ENCODE peak calls at places on chromosomes 5 and 9, in four cellular contexts. One of them, this sample, is unnamed.

GRCh38 chr9:79542735-79543504 is 28.8 kb upstream of the TLE4 start:
- DNase-seq in cardiac muscle cell: no peak
- DNase-seq in right cardiac atrium: no peak
- DNase-seq in psoas muscle: no peak
- DNase-seq in this sample: no peak

GRCh38 chr5:55923177-55923872 is 71.4 kb downstream of the IL6ST start:
- DNase-seq in cardiac muscle cell: no peak
- DNase-seq in right cardiac atrium: peak; percentile 50
- DNase-seq in psoas muscle: no peak
- DNase-seq in this sample: no peak

GRCh38 chr5:73815631-73816030 is 189.6 kb downstream of the ARHGEF28 start:
- DNase-seq in cardiac muscle cell: no peak
- DNase-seq in right cardiac atrium: no peak
- DNase-seq in psoas muscle: no peak
- DNase-seq in this sample: no peak

GRCh38 chr5:2017540-2018389 is 135.0 kb upstream of the IRX4 start:
- DNase-seq in cardiac muscle cell: no peak
- DNase-seq in right cardiac atrium: no peak
- DNase-seq in psoas muscle: no peak
- DNase-seq in this sample: peak; percentile 11

GRCh38 chr5:103923616-103924168 is 361.1 kb upstream of the NUDT12 start:
- DNase-seq in cardiac muscle cell: no peak
- DNase-seq in right cardiac atrium: no peak
- DNase-seq in psoas muscle: no peak
- DNase-seq in this sample: no peak

GRCh38 chr5:142323480-142324376 is 1.1 kb downstream of the SPRY4 start:
- DNase-seq in cardiac muscle cell: peak; percentile 39
- DNase-seq in right cardiac atrium: peak; percentile 62
- DNase-seq in psoas muscle: no peak
- DNase-seq in this sample: no peak

GRCh38 chr5:172484664-172485063 is 30.3 kb upstream of the SH3PXD2B start:
- DNase-seq in cardiac muscle cell: no peak
- DNase-seq in right cardiac atrium: no peak
- DNase-seq in psoas muscle: no peak
- DNase-seq in this sample: no peak

GRCh38 chr5:149147673-149148072 is 6.4 kb downstream of the ABLIM3 start:
- DNase-seq in cardiac muscle cell: no peak
- DNase-seq in right cardiac atrium: no peak
- DNase-seq in psoas muscle: no peak
- DNase-seq in this sample: no peak

GRCh38 chr5:171431251-171431777 is 11.9 kb downstream of the FGF18 start:
- DNase-seq in cardiac muscle cell: no peak
- DNase-seq in right cardiac atrium: no peak
- DNase-seq in psoas muscle: no peak
- DNase-seq in this sample: no peak

GRCh38 chr5:141557681-141558136 is 61.1 kb downstream of the DIAPH1 start:
- DNase-seq in cardiac muscle cell: peak; percentile 90
- DNase-seq in right cardiac atrium: peak; percentile 85
- DNase-seq in psoas muscle: peak; percentile 86
- DNase-seq in this sample: peak; percentile 79

GRCh38 chr9:29437515-29437914 is 1864.2 kb upstream of the C9orf72 start:
- DNase-seq in cardiac muscle cell: no peak
- DNase-seq in right cardiac atrium: no peak
- DNase-seq in psoas muscle: no peak
- DNase-seq in this sample: no peak

GRCh38 chr5:18069790-18070189 is 435.5 kb downstream of the TAF11L14 start:
- DNase-seq in cardiac muscle cell: no peak
- DNase-seq in right cardiac atrium: no peak
- DNase-seq in psoas muscle: no peak
- DNase-seq in this sample: no peak

GRCh38 chr9:14349141-14349817 is 35.3 kb upstream of the NFIB start:
- DNase-seq in cardiac muscle cell: no peak
- DNase-seq in right cardiac atrium: peak; percentile 19
- DNase-seq in psoas muscle: no peak
- DNase-seq in this sample: no peak

DNA sequence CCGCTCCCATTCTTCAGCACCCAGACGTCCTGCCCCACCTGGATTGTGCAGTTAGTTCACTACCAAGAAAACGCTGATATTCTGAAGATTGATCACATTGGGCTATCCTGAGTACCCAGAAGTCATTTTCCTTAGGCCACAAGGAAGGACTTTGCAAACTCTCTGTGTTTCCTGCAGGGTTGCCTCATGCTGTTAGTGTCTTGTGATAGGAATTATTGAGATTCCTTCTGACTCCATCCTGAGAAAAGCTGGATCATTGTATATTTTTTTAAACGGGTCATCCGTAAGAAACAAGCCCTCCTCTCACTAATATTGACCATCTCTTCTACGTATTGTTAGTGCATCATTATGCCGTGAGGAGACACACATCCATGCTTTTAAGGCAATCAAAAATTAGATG is 96.0 kb upstream of the DAPK1 start:
- DNase-seq in cardiac muscle cell: no peak
- DNase-seq in right cardiac atrium: no peak
- DNase-seq in psoas muscle: no peak
- DNase-seq in this sample: no peak
- H3K4me1 ChIP-seq in cardiac muscle cell: peaks cover 17% of the 10 kb centered on the region
- H3K4me1 ChIP-seq in right cardiac atrium: no peaks in the 10 kb centered on the region
- H3K4me1 ChIP-seq in psoas muscle: no peaks in the 10 kb centered on the region
- H3K4me1 ChIP-seq in this sample: no peaks in the 10 kb centered on the region

GRCh38 chr5:153902026-153902425 is 136.7 kb downstream of the FAM114A2 start:
- DNase-seq in cardiac muscle cell: no peak
- DNase-seq in right cardiac atrium: no peak
- DNase-seq in psoas muscle: no peak
- DNase-seq in this sample: no peak
- H3K27ac ChIP-seq in cardiac muscle cell: no peak overlapping the region
- H3K27ac ChIP-seq in right cardiac atrium: no peak overlapping the region
- H3K27ac ChIP-seq in psoas muscle: no peak overlapping the region
- H3K27ac ChIP-seq in this sample: no peak overlapping the region

DNA sequence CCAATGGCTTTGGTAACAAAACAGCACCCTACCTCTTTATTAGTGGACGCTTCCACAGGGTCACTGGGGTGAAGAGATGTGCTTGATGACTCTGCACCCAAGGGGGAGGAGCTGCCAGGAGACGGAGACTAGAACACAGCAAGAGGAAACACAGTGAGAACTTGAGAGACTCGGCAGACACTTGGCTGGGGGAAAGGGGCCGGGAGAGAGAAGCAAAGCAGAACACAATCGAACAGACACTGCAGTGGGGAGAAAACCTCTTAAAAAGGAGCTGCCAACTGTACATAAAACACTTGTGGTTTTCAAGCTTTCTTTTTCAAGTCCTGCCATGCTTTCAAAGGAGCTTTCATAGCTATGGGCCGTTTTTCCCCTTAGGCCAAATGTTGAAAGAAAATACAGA is 151.0 kb downstream of the ENTREP1 start:
- DNase-seq in cardiac muscle cell: peak; percentile 15
- DNase-seq in right cardiac atrium: no peak
- DNase-seq in psoas muscle: no peak
- DNase-seq in this sample: peak; percentile 19
- H3K9me3 ChIP-seq in cardiac muscle cell: no peaks in the 10 kb centered on the region
- H3K9me3 ChIP-seq in right cardiac atrium: no peaks in the 10 kb centered on the region
- H3K9me3 ChIP-seq in psoas muscle: no peaks in the 10 kb centered on the region
- H3K9me3 ChIP-seq in this sample: no peaks in the 10 kb centered on the region

GRCh38 chr9:127135056-127135745 is 12.8 kb upstream of the ANGPTL2 start:
- DNase-seq in cardiac muscle cell: no peak
- DNase-seq in right cardiac atrium: no peak
- DNase-seq in psoas muscle: no peak
- DNase-seq in this sample: no peak
- H3K4me1 ChIP-seq in cardiac muscle cell: peaks cover 21% of the 10 kb centered on the region
- H3K4me1 ChIP-seq in right cardiac atrium: peaks cover 16% of the 10 kb centered on the region
- H3K4me1 ChIP-seq in psoas muscle: peaks cover 88% of the 10 kb centered on the region
- H3K4me1 ChIP-seq in this sample: no peaks in the 10 kb centered on the region

GRCh38 chr5:38800044-38800443 is 45.8 kb upstream of the OSMR start:
- DNase-seq in cardiac muscle cell: no peak
- DNase-seq in right cardiac atrium: no peak
- DNase-seq in psoas muscle: no peak
- DNase-seq in this sample: no peak

GRCh38 chr5:38797838-38798237 is 48.0 kb upstream of the OSMR start:
- DNase-seq in cardiac muscle cell: no peak
- DNase-seq in right cardiac atrium: no peak
- DNase-seq in psoas muscle: no peak
- DNase-seq in this sample: no peak

GRCh38 chr5:38796000-38796738 is 49.6 kb upstream of the OSMR start:
- DNase-seq in cardiac muscle cell: no peak
- DNase-seq in right cardiac atrium: no peak
- DNase-seq in psoas muscle: peak; percentile 79
- DNase-seq in this sample: no peak

GRCh38 chr5:38794986-38795385 is 50.8 kb upstream of the OSMR start:
- DNase-seq in cardiac muscle cell: no peak
- DNase-seq in right cardiac atrium: no peak
- DNase-seq in psoas muscle: no peak
- DNase-seq in this sample: no peak

GRCh38 chr5:38796739-38797108 is 49.1 kb upstream of the OSMR start:
- DNase-seq in cardiac muscle cell: no peak
- DNase-seq in right cardiac atrium: no peak
- DNase-seq in psoas muscle: no peak
- DNase-seq in this sample: no peak
- H3K27ac ChIP-seq in cardiac muscle cell: no peak overlapping the region
- H3K27ac ChIP-seq in right cardiac atrium: peak overlapping the region; percentile 76
- H3K27ac ChIP-seq in psoas muscle: no peak overlapping the region
- H3K27ac ChIP-seq in this sample: no peak overlapping the region